ENCODE peak calls at places on chromosomes 3 and 15, in five cellular contexts. One of them, this sample, is unnamed.

GRCh38 chr3:117355566-117355965 is 646.0 kb downstream of the TUSC7 start:
- DNase-seq in fibroblast of the aortic adventitia: peak
- DNase-seq in progenitor cell of endocrine pancreas: no peak
- DNase-seq in upper lobe of right lung: no peak
- DNase-seq in cardiac fibroblast: peak
- DNase-seq in this sample: peak

GRCh38 chr3:47406762-47407149 is 25.9 kb downstream of the PTPN23 start:
- DNase-seq in fibroblast of the aortic adventitia: no peak
- DNase-seq in progenitor cell of endocrine pancreas: no peak
- DNase-seq in upper lobe of right lung: no peak
- DNase-seq in cardiac fibroblast: no peak
- DNase-seq in this sample: no peak

GRCh38 chr3:129481783-129482332 is 41.8 kb downstream of the IFT122 start:
- DNase-seq in fibroblast of the aortic adventitia: peak
- DNase-seq in progenitor cell of endocrine pancreas: no peak
- DNase-seq in upper lobe of right lung: peak
- DNase-seq in cardiac fibroblast: peak
- DNase-seq in this sample: no peak

GRCh38 chr3:105915524-105915923 is 46.7 kb upstream of the CBLB start:
- DNase-seq in fibroblast of the aortic adventitia: peak
- DNase-seq in progenitor cell of endocrine pancreas: no peak
- DNase-seq in upper lobe of right lung: no peak
- DNase-seq in cardiac fibroblast: peak
- DNase-seq in this sample: no peak

GRCh38 chr3:188007897-188008296 is 146.1 kb upstream of the LPP start:
- DNase-seq in fibroblast of the aortic adventitia: no peak
- DNase-seq in progenitor cell of endocrine pancreas: no peak
- DNase-seq in upper lobe of right lung: peak
- DNase-seq in cardiac fibroblast: no peak
- DNase-seq in this sample: no peak

GRCh38 chr3:194690501-194691372 is 5.1 kb downstream of the FAM43A start:
- DNase-seq in fibroblast of the aortic adventitia: no peak
- DNase-seq in progenitor cell of endocrine pancreas: no peak
- DNase-seq in upper lobe of right lung: no peak
- DNase-seq in cardiac fibroblast: peak
- DNase-seq in this sample: no peak

GRCh38 chr3:34015204-34016142 is 217.0 kb downstream of the PDCD6IP start:
- DNase-seq in fibroblast of the aortic adventitia: peak
- DNase-seq in progenitor cell of endocrine pancreas: no peak
- DNase-seq in upper lobe of right lung: no peak
- DNase-seq in cardiac fibroblast: peak
- DNase-seq in this sample: no peak

GRCh38 chr3:14415501-14415900 is 13.1 kb downstream of the SLC6A6 start:
- DNase-seq in fibroblast of the aortic adventitia: peak
- DNase-seq in progenitor cell of endocrine pancreas: no peak
- DNase-seq in upper lobe of right lung: no peak
- DNase-seq in cardiac fibroblast: peak
- DNase-seq in this sample: no peak

GRCh38 chr3:127454968-127455367 is 135.6 kb downstream of the TPRA1 start:
- DNase-seq in fibroblast of the aortic adventitia: no peak
- DNase-seq in progenitor cell of endocrine pancreas: no peak
- DNase-seq in upper lobe of right lung: peak
- DNase-seq in cardiac fibroblast: no peak
- DNase-seq in this sample: no peak

DNA sequence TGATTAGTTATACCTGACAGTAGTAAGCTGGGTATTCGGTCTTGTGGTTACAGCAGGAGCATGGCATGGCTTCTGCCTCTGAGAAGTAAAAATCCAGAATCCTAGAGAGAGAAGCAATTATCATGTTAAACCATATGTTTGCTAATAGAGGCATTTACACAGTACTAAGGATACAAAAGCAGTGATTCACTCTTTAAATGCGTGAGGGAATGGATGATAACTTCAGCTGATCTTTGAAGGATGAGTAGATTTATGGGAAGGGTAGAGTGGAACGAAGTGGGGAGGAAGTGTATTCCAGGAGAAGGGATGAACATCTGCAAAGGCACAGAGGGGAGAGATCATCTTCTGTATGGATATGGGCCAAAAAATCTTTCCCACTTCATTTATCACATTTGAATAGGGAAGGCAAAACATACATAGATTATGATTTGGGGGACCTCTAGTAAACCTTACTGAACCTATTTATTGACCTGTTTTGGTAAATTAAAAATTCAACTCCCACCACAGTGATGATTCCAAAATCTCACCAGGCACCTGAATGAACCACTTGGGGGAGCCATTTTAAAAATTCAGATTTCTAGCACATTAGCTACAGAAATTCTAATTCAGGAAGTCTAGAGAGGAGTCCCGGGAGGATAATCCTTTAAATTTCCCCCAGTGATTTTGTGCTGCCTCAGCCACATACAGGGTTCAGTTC is 35.1 kb downstream of the IGSF10 start:
- DNase-seq in fibroblast of the aortic adventitia: no peak
- DNase-seq in progenitor cell of endocrine pancreas: no peak
- DNase-seq in upper lobe of right lung: no peak
- DNase-seq in cardiac fibroblast: peak
- DNase-seq in this sample: no peak
- TF ChIP-seq CTCF in fibroblast of the aortic adventitia: peak
- TF ChIP-seq CTCF in progenitor cell of endocrine pancreas: peak
- TF ChIP-seq CTCF in upper lobe of right lung: peak
- TF ChIP-seq CTCF in cardiac fibroblast: peak
- TF ChIP-seq CTCF in this sample: peak

GRCh38 chr3:57031622-57032541 is 28.6 kb upstream of the SPATA12 start:
- DNase-seq in fibroblast of the aortic adventitia: peak
- DNase-seq in progenitor cell of endocrine pancreas: no peak
- DNase-seq in upper lobe of right lung: no peak
- DNase-seq in cardiac fibroblast: no peak
- DNase-seq in this sample: no peak

GRCh38 chr3:57038466-57039164 is 21.8 kb upstream of the SPATA12 start:
- DNase-seq in fibroblast of the aortic adventitia: no peak
- DNase-seq in progenitor cell of endocrine pancreas: no peak
- DNase-seq in upper lobe of right lung: no peak
- DNase-seq in cardiac fibroblast: no peak
- DNase-seq in this sample: no peak

GRCh38 chr3:57041674-57042073 is 18.8 kb upstream of the SPATA12 start:
- DNase-seq in fibroblast of the aortic adventitia: no peak
- DNase-seq in progenitor cell of endocrine pancreas: no peak
- DNase-seq in upper lobe of right lung: no peak
- DNase-seq in cardiac fibroblast: no peak
- DNase-seq in this sample: no peak

DNA sequence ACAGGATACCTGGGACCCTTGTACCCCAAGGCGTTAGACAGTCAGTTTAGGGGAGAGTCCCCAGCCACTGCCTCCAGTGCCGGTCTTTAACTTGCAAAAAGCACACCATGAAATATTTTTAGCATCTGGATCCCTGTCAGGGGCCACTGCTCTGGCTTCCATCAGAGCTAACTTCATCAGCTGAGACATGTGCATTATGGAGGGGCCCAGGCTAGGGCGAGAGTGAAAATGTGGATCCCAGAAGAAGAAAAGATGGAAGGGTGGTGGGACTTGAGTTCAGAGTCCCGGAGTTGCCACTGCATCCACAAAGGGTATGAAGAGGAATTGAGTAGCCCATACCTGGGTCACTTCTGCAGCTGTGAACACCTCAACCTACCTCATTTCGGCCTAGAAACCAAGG is 23.5 kb upstream of the SPATA12 start:
- DNase-seq in fibroblast of the aortic adventitia: no peak
- DNase-seq in progenitor cell of endocrine pancreas: no peak
- DNase-seq in upper lobe of right lung: no peak
- DNase-seq in cardiac fibroblast: no peak
- DNase-seq in this sample: no peak
- TF ChIP-seq CTCF in fibroblast of the aortic adventitia: no peak
- TF ChIP-seq CTCF in progenitor cell of endocrine pancreas: no peak
- TF ChIP-seq CTCF in upper lobe of right lung: no peak
- TF ChIP-seq CTCF in cardiac fibroblast: no peak
- TF ChIP-seq CTCF in this sample: no peak

GRCh38 chr15:69161878-69162213 is 1.4 kb downstream of the GLCE start:
- DNase-seq in fibroblast of the aortic adventitia: no peak
- DNase-seq in progenitor cell of endocrine pancreas: no peak
- DNase-seq in upper lobe of right lung: no peak
- DNase-seq in cardiac fibroblast: no peak
- DNase-seq in this sample: no peak

GRCh38 chr15:69159805-69160140 is 662 bp upstream of the GLCE start:
- DNase-seq in fibroblast of the aortic adventitia: no peak
- DNase-seq in progenitor cell of endocrine pancreas: no peak
- DNase-seq in upper lobe of right lung: no peak
- DNase-seq in cardiac fibroblast: no peak
- DNase-seq in this sample: no peak

GRCh38 chr15:69163124-69163669 is 2.8 kb downstream of the GLCE start:
- DNase-seq in fibroblast of the aortic adventitia: no peak
- DNase-seq in progenitor cell of endocrine pancreas: no peak
- DNase-seq in upper lobe of right lung: no peak
- DNase-seq in cardiac fibroblast: no peak
- DNase-seq in this sample: no peak

GRCh38 chr15:69160141-69160975 is at the start of gene GLCE:
- DNase-seq in fibroblast of the aortic adventitia: peak
- DNase-seq in progenitor cell of endocrine pancreas: peak
- DNase-seq in upper lobe of right lung: peak
- DNase-seq in cardiac fibroblast: peak
- DNase-seq in this sample: peak

DNA sequence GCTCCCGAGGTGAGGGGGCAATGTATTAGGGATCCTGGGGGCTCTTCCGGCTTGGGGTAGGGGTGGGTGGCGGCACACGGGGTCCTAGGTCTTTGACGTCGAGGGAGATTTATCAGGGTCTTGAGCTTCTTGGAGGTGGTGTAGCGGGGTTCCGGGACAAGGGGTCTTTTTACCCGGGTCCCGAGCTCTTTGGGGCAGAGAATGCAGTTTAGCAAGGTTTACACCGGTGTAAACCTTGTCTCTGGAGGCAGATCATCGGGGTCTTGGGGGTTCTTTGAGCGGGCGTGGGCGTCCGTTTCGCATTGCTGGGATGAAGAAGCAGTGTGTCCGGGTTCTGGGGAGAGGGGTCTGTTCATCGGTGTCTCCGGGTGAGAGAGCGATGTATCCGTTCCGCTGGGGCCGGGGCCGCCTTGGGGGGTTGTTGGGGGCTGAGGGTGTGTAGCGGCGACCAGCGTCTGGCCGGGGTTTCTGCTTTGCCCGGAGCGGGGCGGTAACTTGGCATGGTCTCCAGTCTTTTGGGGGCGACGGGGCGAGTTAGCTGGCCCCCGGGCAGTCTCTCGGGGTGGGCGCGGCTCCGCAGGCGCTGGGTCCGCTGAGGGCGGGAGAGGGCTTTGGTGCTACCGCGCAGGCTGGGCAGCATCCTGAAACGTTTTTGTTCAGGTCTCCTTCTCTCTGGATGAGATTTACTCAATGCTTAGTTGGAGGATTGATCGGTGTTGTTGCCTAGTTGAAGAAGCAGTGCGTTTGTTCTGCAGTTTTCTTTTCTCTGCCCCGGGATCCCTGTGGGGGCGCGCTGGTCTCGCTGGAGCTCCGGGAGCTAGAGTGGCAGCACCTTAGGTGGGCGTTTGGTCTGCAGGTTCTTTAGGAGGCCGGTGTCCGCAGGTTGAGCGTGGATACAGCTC is 792 bp downstream of the GLCE start:
- DNase-seq in fibroblast of the aortic adventitia: peak
- DNase-seq in progenitor cell of endocrine pancreas: peak
- DNase-seq in upper lobe of right lung: peak
- DNase-seq in cardiac fibroblast: peak
- DNase-seq in this sample: peak
- TF ChIP-seq CTCF in fibroblast of the aortic adventitia: peak
- TF ChIP-seq CTCF in progenitor cell of endocrine pancreas: peak
- TF ChIP-seq CTCF in upper lobe of right lung: peak
- TF ChIP-seq CTCF in cardiac fibroblast: peak
- TF ChIP-seq CTCF in this sample: no peak

GRCh38 chr15:35522061-35522460 is 23.9 kb downstream of the DPH6 start:
- DNase-seq in fibroblast of the aortic adventitia: peak
- DNase-seq in progenitor cell of endocrine pancreas: no peak
- DNase-seq in upper lobe of right lung: no peak
- DNase-seq in cardiac fibroblast: no peak
- DNase-seq in this sample: no peak
- TF ChIP-seq CTCF in fibroblast of the aortic adventitia: peak
- TF ChIP-seq CTCF in progenitor cell of endocrine pancreas: peak
- TF ChIP-seq CTCF in upper lobe of right lung: no peak
- TF ChIP-seq CTCF in cardiac fibroblast: no peak
- TF ChIP-seq CTCF in this sample: peak

GRCh38 chr3:138267083-138267482 is 62.6 kb downstream of the NME9 start:
- DNase-seq in fibroblast of the aortic adventitia: no peak
- DNase-seq in progenitor cell of endocrine pancreas: no peak
- DNase-seq in upper lobe of right lung: no peak
- DNase-seq in cardiac fibroblast: no peak
- DNase-seq in this sample: no peak

GRCh38 chr3:138265745-138266144 is 63.9 kb downstream of the NME9 start:
- DNase-seq in fibroblast of the aortic adventitia: no peak
- DNase-seq in progenitor cell of endocrine pancreas: no peak
- DNase-seq in upper lobe of right lung: no peak
- DNase-seq in cardiac fibroblast: no peak
- DNase-seq in this sample: no peak

GRCh38 chr3:138271189-138271794 is 58.4 kb downstream of the NME9 start:
- DNase-seq in fibroblast of the aortic adventitia: no peak
- DNase-seq in progenitor cell of endocrine pancreas: no peak
- DNase-seq in upper lobe of right lung: no peak
- DNase-seq in cardiac fibroblast: no peak
- DNase-seq in this sample: no peak

DNA sequence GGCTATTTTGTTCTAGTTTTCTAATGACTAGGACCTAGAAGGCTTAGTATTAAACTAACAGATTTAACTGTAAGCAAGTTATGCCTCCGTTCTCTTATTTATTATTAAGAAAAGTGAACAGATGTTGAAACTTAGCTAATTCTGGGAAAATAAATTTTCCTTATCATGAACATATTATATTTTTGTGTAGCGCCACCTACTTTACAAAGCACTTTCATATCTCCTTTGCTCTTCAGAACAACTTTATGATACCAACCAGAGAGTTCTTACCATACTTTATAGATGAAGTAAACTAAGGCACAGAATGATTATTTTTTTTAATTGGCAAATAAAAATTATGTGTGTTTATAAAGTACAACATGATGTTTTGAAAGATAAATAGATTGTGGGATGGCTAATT is 59.4 kb downstream of the NME9 start:
- DNase-seq in fibroblast of the aortic adventitia: no peak
- DNase-seq in progenitor cell of endocrine pancreas: no peak
- DNase-seq in upper lobe of right lung: no peak
- DNase-seq in cardiac fibroblast: no peak
- DNase-seq in this sample: no peak
- TF ChIP-seq CTCF in fibroblast of the aortic adventitia: no peak
- TF ChIP-seq CTCF in progenitor cell of endocrine pancreas: no peak
- TF ChIP-seq CTCF in upper lobe of right lung: no peak
- TF ChIP-seq CTCF in cardiac fibroblast: no peak
- TF ChIP-seq CTCF in this sample: no peak

GRCh38 chr15:88470625-88471372 is 3.3 kb downstream of the MRPS11 start:
- DNase-seq in fibroblast of the aortic adventitia: no peak
- DNase-seq in progenitor cell of endocrine pancreas: no peak
- DNase-seq in upper lobe of right lung: no peak
- DNase-seq in cardiac fibroblast: no peak
- DNase-seq in this sample: no peak
- TF ChIP-seq CTCF in fibroblast of the aortic adventitia: no peak
- TF ChIP-seq CTCF in progenitor cell of endocrine pancreas: no peak
- TF ChIP-seq CTCF in upper lobe of right lung: no peak
- TF ChIP-seq CTCF in cardiac fibroblast: no peak
- TF ChIP-seq CTCF in this sample: peak

GRCh38 chr15:32840481-32841245 is 122.9 kb downstream of the GREM1 start:
- DNase-seq in fibroblast of the aortic adventitia: peak
- DNase-seq in progenitor cell of endocrine pancreas: no peak
- DNase-seq in upper lobe of right lung: no peak
- DNase-seq in cardiac fibroblast: peak
- DNase-seq in this sample: no peak
- TF ChIP-seq CTCF in fibroblast of the aortic adventitia: no peak
- TF ChIP-seq CTCF in progenitor cell of endocrine pancreas: no peak
- TF ChIP-seq CTCF in upper lobe of right lung: no peak
- TF ChIP-seq CTCF in cardiac fibroblast: no peak
- TF ChIP-seq CTCF in this sample: no peak

This sample was measured in glutamatergic neuron.